ENCODE peak calls at places on chromosomes 5 and 9, in five cellular contexts. B is cardiac fibroblast, T is islet precursor cell, K is Calu3, L is T-helper 9 cell. F is an unnamed sample.

GRCh38 chr9:115590016-115590415 is 472.1 kb upstream of the TNC start:
- DNase-seq in B (peak; percentile 97), T (no peak), K (peak; percentile 4), L (no peak), F (no peak)

GRCh38 chr9:123725389-123725788 is 204.5 kb downstream of the DENND1A start:
- DNase-seq in B (no peak), T (no peak), K (no peak), L (no peak), F (no peak)

GRCh38 chr5:34658023-34658422 is 1.9 kb downstream of the RAI14 start:
- DNase-seq in B (peak; percentile 58), T (no peak), K (no peak), L (no peak), F (no peak)

GRCh38 chr5:3149899-3150298 is 398.4 kb upstream of the IRX2 start:
- DNase-seq in B (no peak), T (no peak), K (no peak), L (no peak), F (no peak)

GRCh38 chr5:40797273-40798011 is 732 bp downstream of the PRKAA1 start:
- DNase-seq in B (peak; percentile 86), T (peak; percentile 90), K (peak; percentile 83), L (peak; percentile 75), F (peak; percentile 72)

GRCh38 chr5:1378096-1378495 is 33.2 kb upstream of the CLPTM1L start:
- DNase-seq in B (no peak), T (no peak), K (no peak), L (no peak), F (no peak)

GRCh38 chr9:77291714-77292113 is 114.4 kb downstream of the VPS13A start:
- DNase-seq in B (peak; percentile 53), T (peak; percentile 62), K (peak; percentile 15), L (no peak), F (no peak)

GRCh38 chr5:55176176-55176818 is 3.3 kb upstream of the CDC20B start:
- DNase-seq in B (no peak), T (peak; percentile 87), K (peak; percentile 80), L (no peak), F (no peak)

GRCh38 chr9:3386753-3387152 is 139.0 kb downstream of the RFX3 start:
- DNase-seq in B (peak; percentile 11), T (no peak), K (peak; percentile 1), L (no peak), F (no peak)

GRCh38 chr9:117184173-117184572 is 230.7 kb downstream of the ASTN2 start:
- DNase-seq in B (no peak), T (no peak), K (no peak), L (no peak), F (no peak)

GRCh38 chr5:68252678-68253520 is 37.3 kb downstream of the PIK3R1 start:
- DNase-seq in B (peak; percentile 84), T (peak; percentile 74), K (peak; percentile 67), L (peak; percentile 25), F (peak; percentile 62)

GRCh38 chr5:148831590-148832565 is 5.5 kb downstream of the ADRB2 start:
- DNase-seq in B (no peak), T (no peak), K (no peak), L (no peak), F (peak; percentile 60)

GRCh38 chr5:1521671-1522600 is 1.8 kb downstream of the LPCAT1 start:
- DNase-seq in B (peak; percentile 75), T (peak; percentile 87), K (no peak), L (no peak), F (peak; percentile 24)

GRCh38 chr9:122264360-122265264 is at the start of the genes MRRF and RBM18:
- DNase-seq in B (peak; percentile 93), T (peak; percentile 96), K (peak; percentile 86), L (peak; percentile 83), F (peak; percentile 80)

GRCh38 chr9:91197232-91198181 is 164.2 kb downstream of the AUH start:
- DNase-seq in B (peak; percentile 97), T (peak; percentile 81), K (peak; percentile 74), L (no peak), F (no peak)

GRCh38 chr9:98318041-98318790 is 62.8 kb upstream of the TBC1D2 start:
- DNase-seq in B (no peak), T (no peak), K (no peak), L (no peak), F (no peak)

GRCh38 chr9:111633389-111633736 is 2.2 kb downstream of the DNAJC25 start:
- DNase-seq in B (no peak), T (no peak), K (no peak), L (no peak), F (no peak)

GRCh38 chr5:131218392-131218791 is 45.5 kb upstream of the CDC42SE2 start:
- DNase-seq in B (peak; percentile 57), T (no peak), K (no peak), L (no peak), F (no peak)

GRCh38 chr5:172932313-172933017 is 26.8 kb upstream of the RPL26L1 start:
- DNase-seq in B (peak; percentile 75), T (peak; percentile 80), K (peak; percentile 82), L (peak; percentile 69), F (peak; percentile 84)

GRCh38 chr9:71683598-71684235 is 84.6 kb downstream of the CEMIP2 start:
- DNase-seq in B (peak; percentile 58), T (peak; percentile 81), K (no peak), L (no peak), F (no peak)

GRCh38 chr5:38190111-38190510 is 68.2 kb upstream of the EGFLAM start:
- DNase-seq in B (no peak), T (no peak), K (no peak), L (no peak), F (no peak)

GRCh38 chr9:2066312-2067273 is 51.4 kb downstream of the SMARCA2 start:
- DNase-seq in B (peak; percentile 72), T (no peak), K (no peak), L (no peak), F (peak; percentile 12)

GRCh38 chr9:127717766-127718165 is 1.9 kb downstream of the TTC16 start:
- DNase-seq in B (no peak), T (no peak), K (no peak), L (no peak), F (no peak)

GRCh38 chr9:34962530-34962929 is 4.4 kb downstream of the PHF24 start:
- DNase-seq in B (no peak), T (peak; percentile 13), K (no peak), L (no peak), F (no peak)

GRCh38 chr5:178941361-178941760 is 363 bp downstream of the ZNF454 start:
- DNase-seq in B (no peak), T (no peak), K (no peak), L (no peak), F (no peak)

GRCh38 chr5:82058710-82059109 is 86.9 kb downstream of the ATG10 start:
- DNase-seq in B (no peak), T (no peak), K (no peak), L (no peak), F (no peak)

GRCh38 chr5:128111818-128112448 is 28.4 kb downstream of the SLC12A2 start:
- DNase-seq in B (peak; percentile 74), T (no peak), K (no peak), L (no peak), F (no peak)

GRCh38 chr5:20113031-20113685 is 125.2 kb upstream of the CDH18 start:
- DNase-seq in B (peak; percentile 8), T (no peak), K (no peak), L (no peak), F (no peak)

GRCh38 chr5:31133488-31133887 is 60.0 kb upstream of the CDH6 start:
- DNase-seq in B (peak; percentile 53), T (no peak), K (peak; percentile 5), L (no peak), F (no peak)

GRCh38 chr9:79163544-79163943 is 408.2 kb upstream of the TLE4 start:
- DNase-seq in B (no peak), T (no peak), K (no peak), L (no peak), F (no peak)

GRCh38 chr5:131550606-131551005 is 84.4 kb downstream of the RAPGEF6 start:
- DNase-seq in B (no peak), T (no peak), K (no peak), L (no peak), F (no peak)

GRCh38 chr5:143887302-143887638 is 75.3 kb downstream of the HMHB1 start:
- DNase-seq in B (peak; percentile 56), T (no peak), K (peak; percentile 30), L (no peak), F (no peak)

GRCh38 chr9:33129886-33130284 is 37.3 kb downstream of the B4GALT1 start:
- DNase-seq in B (no peak), T (peak; percentile 60), K (peak; percentile 41), L (no peak), F (peak; percentile 58)

GRCh38 chr5:59187772-59188347 is 605.0 kb downstream of the RAB3C start:
- DNase-seq in B (peak; percentile 59), T (no peak), K (no peak), L (no peak), F (no peak)

GRCh38 chr9:107973451-107973850 is 483.9 kb upstream of the KLF4 start:
- DNase-seq in B (no peak), T (no peak), K (no peak), L (no peak), F (no peak)